ENCODE peak calls at places on chromosomes 13 and 19, in four cellular contexts. One of them, this sample, is unnamed.

GRCh38 chr13:60274664-60275063 is 110.9 kb upstream of the DIAPH3 start:
- DNase-seq in neural crest cell: no peak
- DNase-seq in sigmoid colon: no peak
- DNase-seq in adipocyte: no peak
- DNase-seq in this sample: no peak

GRCh38 chr19:14786421-14786851 is 8.1 kb upstream of the ADGRE2 start:
- DNase-seq in neural crest cell: peak; percentile 52
- DNase-seq in adipocyte: no peak
- DNase-seq in sigmoid colon: no peak
- DNase-seq in this sample: no peak

GRCh38 chr19:5036733-5037681 is 68.1 kb downstream of the KDM4B start:
- DNase-seq in adipocyte: peak; percentile 81
- DNase-seq in neural crest cell: no peak
- DNase-seq in sigmoid colon: peak; percentile 84
- DNase-seq in this sample: no peak

GRCh38 chr19:39671739-39672363 is 16.1 kb downstream of the LGALS16 start:
- DNase-seq in neural crest cell: peak; percentile 22
- DNase-seq in adipocyte: peak; percentile 77
- DNase-seq in sigmoid colon: no peak
- DNase-seq in this sample: peak; percentile 3

GRCh38 chr19:6241680-6242079 is 38.1 kb downstream of the MLLT1 start:
- DNase-seq in neural crest cell: peak; percentile 62
- DNase-seq in adipocyte: no peak
- DNase-seq in sigmoid colon: peak; percentile 84
- DNase-seq in this sample: no peak

GRCh38 chr13:45506811-45507210 is 42.1 kb downstream of the COG3 start:
- DNase-seq in adipocyte: no peak
- DNase-seq in neural crest cell: no peak
- DNase-seq in sigmoid colon: no peak
- DNase-seq in this sample: no peak

GRCh38 chr19:46697142-46697960 is 19.6 kb downstream of the PRKD2 start:
- DNase-seq in sigmoid colon: peak; percentile 94
- DNase-seq in adipocyte: peak; percentile 19
- DNase-seq in neural crest cell: peak; percentile 84
- DNase-seq in this sample: no peak

GRCh38 chr13:50894042-50894441 is 15.5 kb upstream of the RNASEH2B start:
- DNase-seq in sigmoid colon: no peak
- DNase-seq in adipocyte: no peak
- DNase-seq in neural crest cell: no peak
- DNase-seq in this sample: no peak

GRCh38 chr19:15252398-15253018 is 20.3 kb upstream of the EPHX3 start:
- DNase-seq in sigmoid colon: no peak
- DNase-seq in neural crest cell: peak; percentile 26
- DNase-seq in adipocyte: peak; percentile 34
- DNase-seq in this sample: no peak

GRCh38 chr13:75759531-75759930 is 123.4 kb downstream of the LMO7 start:
- DNase-seq in neural crest cell: no peak
- DNase-seq in adipocyte: no peak
- DNase-seq in sigmoid colon: no peak
- DNase-seq in this sample: no peak

GRCh38 chr19:47839411-47839810 is 17.7 kb downstream of the CRX start:
- DNase-seq in sigmoid colon: no peak
- DNase-seq in neural crest cell: no peak
- DNase-seq in adipocyte: no peak
- DNase-seq in this sample: no peak

GRCh38 chr13:71252191-71252704 is 614.8 kb downstream of the DACH1 start:
- DNase-seq in adipocyte: peak; percentile 8
- DNase-seq in neural crest cell: no peak
- DNase-seq in sigmoid colon: no peak
- DNase-seq in this sample: no peak

This sample was measured in smooth muscle cell of the brain vasculature.